ENCODE peak calls at places on chromosomes 5 and 9, in eight cellular contexts. X is C1 segment of cervical spinal cord, L is AG09319, I is fibroblast of lung, J is adipocyte, V is IMR-90, B is retina, Y is activated gamma-delta T cell. W is an unnamed sample.

GRCh38 chr5:111134080-111134479 is 41.9 kb downstream of the WDR36 start:
- DNase-seq in I (peak), V (peak), L (peak), B (no peak), J (peak), Y (no peak), X (no peak), W (no peak)

GRCh38 chr9:22210262-22210661 is 201.2 kb upstream of the CDKN2B start:
- DNase-seq in B (no peak), Y (no peak), L (no peak), V (no peak), J (no peak), X (no peak), I (no peak), W (no peak)

GRCh38 chr9:37929441-37929895 is 25.5 kb upstream of the SLC25A51 start:
- DNase-seq in Y (no peak), I (no peak), L (no peak), V (peak), B (no peak), J (no peak), X (no peak), W (no peak)

GRCh38 chr5:127386557-127386956 is 96.0 kb downstream of the MEGF10 start:
- DNase-seq in V (peak), L (peak), Y (no peak), X (no peak), B (no peak), I (peak), J (peak), W (no peak)

GRCh38 chr9:83477571-83477970 is 60.6 kb downstream of the FRMD3 start:
- DNase-seq in L (no peak), J (no peak), Y (no peak), I (no peak), X (no peak), V (no peak), B (no peak), W (no peak)

GRCh38 chr9:84819446-84819845 is 149.9 kb downstream of the NTRK2 start:
- DNase-seq in V (no peak), X (no peak), B (peak), J (no peak), I (no peak), Y (no peak), L (no peak), W (no peak)

GRCh38 chr9:128556915-128557634 is 4.7 kb downstream of the SPTAN1 start:
- DNase-seq in X (no peak), L (no peak), V (no peak), J (no peak), Y (no peak), I (no peak), B (no peak), W (no peak)

GRCh38 chr5:172641359-172642045 is 439 bp downstream of the NEURL1B start:
- DNase-seq in X (no peak), Y (no peak), I (no peak), B (no peak), L (no peak), V (no peak), J (no peak), W (no peak)

GRCh38 chr5:120055858-120056257 is 408.2 kb upstream of the PRR16 start:
- DNase-seq in I (peak), L (peak), B (no peak), Y (no peak), X (no peak), J (peak), V (peak), W (no peak)